ENCODE peak calls at places on chromosomes 13 and 19, in seven cellular contexts. C is GM23248, K is upper lobe of right lung, B is A549, V is IMR-90, W is SK-N-SH, Q is uterus. I is an unnamed sample.

GRCh38 chr13:61030445-61030844 is 385.2 kb downstream of the PCDH20 start:
- DNase-seq in C (no peak), V (no peak), Q (no peak), B (no peak), K (no peak), W (no peak), I (no peak)

GRCh38 chr13:20721454-20722357 is 18.2 kb downstream of the IL17D start:
- DNase-seq in W (peak), V (peak), C (peak), Q (peak), K (peak), B (no peak), I (no peak)

GRCh38 chr13:78623132-78623531 is 19.8 kb upstream of the POU4F1 start:
- DNase-seq in Q (no peak), V (no peak), W (no peak), K (no peak), C (no peak), B (no peak), I (no peak)

GRCh38 chr13:30133554-30133912 is 173.8 kb downstream of the KATNAL1 start:
- DNase-seq in V (no peak), W (no peak), Q (no peak), K (no peak), C (no peak), B (no peak), I (no peak)

GRCh38 chr13:59677966-59678814 is 485.5 kb downstream of the DIAPH3 start:
- DNase-seq in Q (no peak), W (peak), V (peak), K (no peak), C (peak), B (peak), I (no peak)

GRCh38 chr13:36431204-36432105 is 840 bp upstream of the CCNA1 start:
- DNase-seq in C (peak), W (no peak), B (no peak), K (peak), Q (peak), V (no peak), I (peak)

GRCh38 chr13:98842074-98842473 is 89.6 kb upstream of the SLC15A1 start:
- DNase-seq in Q (no peak), C (no peak), B (no peak), V (no peak), K (no peak), W (no peak), I (peak)

GRCh38 chr13:101499406-101499805 is 46.9 kb downstream of the ITGBL1 start:
- DNase-seq in V (peak), B (no peak), K (no peak), C (peak), W (no peak), Q (no peak), I (no peak)

GRCh38 chr13:106533101-106533939 is 2.1 kb downstream of the EFNB2 start:
- DNase-seq in V (peak), C (peak), B (peak), K (peak), W (peak), Q (peak), I (peak)

GRCh38 chr19:1469200-1469935 is 9.6 kb downstream of the C19orf25 start:
- DNase-seq in V (no peak), B (no peak), C (peak), K (no peak), Q (no peak), W (no peak), I (no peak)

GRCh38 chr13:66305960-66306617 is 924.0 kb downstream of the PCDH9 start:
- DNase-seq in Q (no peak), C (no peak), V (no peak), W (no peak), K (no peak), B (no peak), I (no peak)

GRCh38 chr19:6161271-6161850 is 25.9 kb downstream of the ACSBG2 start:
- DNase-seq in K (peak), W (peak), V (no peak), B (no peak), C (peak), Q (peak), I (peak)

GRCh38 chr13:76516013-76516412 is 370.2 kb downstream of the KCTD12 start:
- DNase-seq in C (peak), W (no peak), Q (no peak), K (no peak), B (no peak), V (peak), I (no peak)

GRCh38 chr13:102555914-102556553 is 40.8 kb upstream of the TPP2 start:
- DNase-seq in W (peak), B (peak), C (peak), Q (no peak), V (peak), K (no peak), I (peak)

GRCh38 chr13:22569830-22570229 is 610.9 kb upstream of the SGCG start:
- DNase-seq in Q (no peak), C (no peak), K (no peak), B (no peak), W (no peak), V (no peak), I (no peak)

GRCh38 chr19:14004619-14005380 is 1.3 kb downstream of the RFX1 start:
- DNase-seq in K (peak), B (no peak), Q (no peak), W (no peak), V (no peak), C (peak), I (no peak)

GRCh38 chr13:79781829-79782540 is 301.0 kb downstream of the NDFIP2 start:
- DNase-seq in Q (no peak), B (no peak), C (peak), V (peak), W (no peak), K (no peak), I (no peak)

GRCh38 chr13:97502192-97502591 is 68.2 kb downstream of the RAP2A start:
- DNase-seq in C (no peak), Q (no peak), V (peak), W (no peak), K (no peak), B (no peak), I (no peak)

GRCh38 chr19:6739884-6740588 is 556 bp downstream of the TRIP10 start:
- DNase-seq in B (peak), W (peak), Q (peak), V (no peak), K (peak), C (peak), I (peak)

GRCh38 chr13:54884645-54885044 is 1856.0 kb downstream of the OLFM4 start:
- DNase-seq in B (no peak), Q (no peak), K (no peak), C (no peak), V (no peak), W (no peak), I (no peak)

GRCh38 chr13:22596157-22596863 is 584.5 kb upstream of the SGCG start:
- DNase-seq in K (no peak), V (no peak), W (no peak), C (peak), Q (no peak), B (no peak), I (no peak)

GRCh38 chr19:18972301-18972831 is 31.3 kb upstream of the HOMER3 start:
- DNase-seq in V (peak), W (no peak), B (no peak), Q (no peak), C (peak), K (no peak), I (no peak)
- H3K4me3 ChIP-seq in V (no peak), W (no peak), B (no peak), Q (no peak), C (peak), K (no peak), I (no peak)

DNA sequence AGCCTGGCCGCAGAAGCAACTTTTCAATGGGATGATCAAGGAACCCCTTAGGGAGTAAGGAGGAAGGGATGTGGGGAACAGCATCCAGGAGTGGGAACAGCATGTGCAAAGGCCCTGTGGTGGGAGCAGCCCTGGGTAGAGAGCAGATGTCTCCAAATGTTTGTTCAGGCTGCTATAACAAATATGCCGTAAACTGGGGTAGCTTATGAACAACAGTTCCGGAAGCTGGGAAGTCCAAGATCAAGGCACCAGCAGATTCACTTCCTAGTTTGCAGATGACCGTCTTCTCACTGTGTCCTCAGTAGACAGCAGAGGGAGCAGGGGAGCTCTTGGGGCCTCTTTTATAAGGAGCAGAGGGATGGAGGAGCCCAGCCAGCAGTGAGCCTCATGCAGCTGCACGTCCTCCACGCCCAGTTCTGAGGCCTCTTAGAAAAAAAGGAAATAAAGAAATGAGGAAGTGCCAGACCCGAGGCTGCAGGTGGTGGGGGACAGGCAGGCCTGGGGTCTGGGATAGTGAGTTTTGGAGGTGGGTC is 4.2 kb upstream of the LRRC25 start:
- DNase-seq in Q (no peak), C (peak), V (peak), W (no peak), B (no peak), K (no peak), I (no peak)
- H3K27ac ChIP-seq in Q (no peak), C (no peak), V (no peak), W (no peak), B (peak), K (no peak), I (no peak)

GRCh38 chr19:19513671-19514070 is 1.7 kb downstream of the TSSK6 start:
- DNase-seq in C (no peak), K (no peak), Q (no peak), B (no peak), W (no peak), V (no peak), I (no peak)
- H3K4me3 ChIP-seq in C (no peak), K (no peak), Q (no peak), B (no peak), W (no peak), V (no peak), I (no peak)

GRCh38 chr19:18660939-18661338 is 22.5 kb upstream of the CRTC1 start:
- DNase-seq in Q (no peak), K (no peak), C (no peak), V (no peak), B (no peak), W (no peak), I (no peak)
- H3K27ac ChIP-seq in Q (peak), K (peak), C (no peak), V (peak), B (peak), W (peak), I (no peak)

GRCh38 chr19:48498576-48498879 is 13.1 kb downstream of the LMTK3 start:
- DNase-seq in B (no peak), V (no peak), W (peak), Q (no peak), C (no peak), K (no peak), I (no peak)
- H3K4me3 ChIP-seq in B (no peak), V (no peak), W (no peak), Q (no peak), C (no peak), K (no peak), I (no peak)

GRCh38 chr19:44927746-44928145 is 13.3 kb downstream of the APOC1 start:
- DNase-seq in C (peak), W (peak), K (no peak), Q (no peak), B (no peak), V (peak), I (no peak)

GRCh38 chr19:44930088-44930487 is 11.9 kb upstream of the APOC4 start:
- DNase-seq in C (no peak), B (no peak), V (no peak), Q (no peak), W (no peak), K (no peak), I (no peak)

GRCh38 chr19:44924243-44924725 is 9.9 kb downstream of the APOC1 start:
- DNase-seq in V (no peak), K (no peak), W (no peak), Q (no peak), C (no peak), B (no peak), I (no peak)

GRCh38 chr19:44925114-44925891 is 10.9 kb downstream of the APOC1 start:
- DNase-seq in W (no peak), Q (peak), B (no peak), C (peak), K (peak), V (peak), I (no peak)
- H3K27ac ChIP-seq in W (no peak), Q (no peak), B (no peak), C (no peak), K (peak), V (peak), I (no peak)

GRCh38 chr19:12884627-12884925 is 2.4 kb downstream of the KLF1 start:
- DNase-seq in V (no peak), C (no peak), Q (no peak), K (no peak), B (no peak), W (no peak), I (no peak)
- H3K4me3 ChIP-seq in V (no peak), C (no peak), Q (no peak), K (peak), B (no peak), W (no peak), I (no peak)

I was measured in WERI-Rb-1.